ENCODE peak calls at places on chromosomes 7 and 10, in nine cellular contexts. Q is stimulated activated CD8-positive, alpha-beta memory T cell treated with anti-CD3 and anti-CD28 coated beads, Interleukin-4, amount 100 ng/mL, for 1 hour; U is HT1080; K is hypothalamus; E is activated naive CD4-positive, alpha-beta T cell treated with anti-CD3 and anti-CD28 coated beads, Interleukin-2, amount 10 ng/mL, durations not matched to agents 7 days and 5 days; J is psoas muscle; Y is ACHN; X is NCI-H1694 treated with DMSO at 0.1 percent for 48 hours; B is MV-4-11. H is an unnamed sample.

GRCh38 chr10:110706690-110707098 is 62.6 kb downstream of the RBM20 start:
- DNase-seq in Q (no peak), U (peak), K (no peak), E (no peak), J (no peak), Y (peak), X (no peak), B (no peak), H (no peak)

GRCh38 chr7:46290374-46291061 is 369.4 kb upstream of the IGFBP3 start:
- DNase-seq in Q (no peak), U (no peak), K (no peak), E (no peak), J (no peak), Y (no peak), X (no peak), B (no peak), H (no peak)

GRCh38 chr7:137994091-137994688 is 7.7 kb downstream of the CREB3L2 start:
- DNase-seq in Q (no peak), U (no peak), K (no peak), E (no peak), J (no peak), Y (peak), X (no peak), B (no peak), H (no peak)

GRCh38 chr7:12130664-12131063 is 80.4 kb upstream of the TMEM106B start:
- DNase-seq in Q (no peak), U (peak), K (no peak), E (no peak), J (no peak), Y (peak), X (no peak), B (no peak), H (no peak)

GRCh38 chr10:60962946-60963345 is 19.0 kb upstream of the RHOBTB1 start:
- DNase-seq in Q (no peak), U (no peak), K (no peak), E (no peak), J (no peak), Y (no peak), X (no peak), B (no peak), H (no peak)

GRCh38 chr7:70618020-70618551 is 513.9 kb upstream of the GALNT17 start:
- DNase-seq in Q (no peak), U (no peak), K (no peak), E (no peak), J (peak), Y (no peak), X (no peak), B (no peak), H (no peak)

GRCh38 chr7:110522751-110523200 is 568.2 kb upstream of the LRRN3 start:
- DNase-seq in Q (no peak), U (no peak), K (no peak), E (no peak), J (no peak), Y (no peak), X (peak), B (no peak), H (no peak)

GRCh38 chr10:46263831-46264268 is 22.9 kb upstream of the ANTXRL start:
- DNase-seq in Q (no peak), U (no peak), K (no peak), E (no peak), J (no peak), Y (no peak), X (no peak), B (no peak), H (peak)

GRCh38 chr7:155619634-155620271 is 24.7 kb upstream of the RBM33 start:
- DNase-seq in Q (no peak), U (no peak), K (no peak), E (no peak), J (no peak), Y (no peak), X (no peak), B (no peak), H (no peak)

GRCh38 chr10:4541292-4541691 is 284.7 kb upstream of the AKR1E2 start:
- DNase-seq in Q (no peak), U (peak), K (no peak), E (no peak), J (no peak), Y (peak), X (no peak), B (no peak), H (no peak)

GRCh38 chr7:104767113-104767512 is 246.9 kb upstream of the KMT2E start:
- DNase-seq in Q (no peak), U (no peak), K (no peak), E (no peak), J (no peak), Y (no peak), X (no peak), B (no peak), H (no peak)

GRCh38 chr10:92222603-92223275 is 68.1 kb downstream of the CPEB3 start:
- DNase-seq in Q (no peak), U (peak), K (no peak), E (no peak), J (no peak), Y (peak), X (no peak), B (no peak), H (no peak)

GRCh38 chr10:18463673-18464211 is 187.6 kb downstream of the NSUN6 start:
- DNase-seq in Q (no peak), U (no peak), K (no peak), E (no peak), J (no peak), Y (no peak), X (no peak), B (no peak), H (no peak)

GRCh38 chr7:104272767-104273384 is 55.5 kb upstream of the LHFPL3 start:
- DNase-seq in Q (no peak), U (peak), K (no peak), E (no peak), J (no peak), Y (peak), X (peak), B (peak), H (no peak)

GRCh38 chr7:106652909-106653308 is 8.0 kb downstream of the CCDC71L start:
- DNase-seq in Q (no peak), U (no peak), K (no peak), E (no peak), J (no peak), Y (no peak), X (no peak), B (no peak), H (no peak)

GRCh38 chr10:29646238-29646902 is 11.6 kb upstream of the SVIL start:
- DNase-seq in Q (no peak), U (peak), K (no peak), E (no peak), J (peak), Y (no peak), X (peak), B (peak), H (no peak)

GRCh38 chr7:93958651-93959050 is 37.1 kb downstream of the GNG11 start:
- DNase-seq in Q (no peak), U (no peak), K (no peak), E (no peak), J (no peak), Y (no peak), X (no peak), B (no peak), H (no peak)

GRCh38 chr10:87753995-87754866 is 63.8 kb downstream of the ATAD1 start:
- DNase-seq in Q (no peak), U (no peak), K (no peak), E (no peak), J (no peak), Y (no peak), X (no peak), B (peak), H (no peak)

GRCh38 chr10:113680172-113681111 is 730 bp downstream of the CASP7 start:
- DNase-seq in Q (no peak), U (peak), K (no peak), E (peak), J (peak), Y (peak), X (no peak), B (peak), H (no peak)

GRCh38 chr7:2941201-2941859 is 97.2 kb upstream of the GNA12 start:
- DNase-seq in Q (no peak), U (no peak), K (no peak), E (no peak), J (no peak), Y (no peak), X (no peak), B (peak), H (peak)

GRCh38 chr7:143392875-143393266 is 11.7 kb downstream of the ZYX start:
- DNase-seq in Q (no peak), U (no peak), K (no peak), E (no peak), J (no peak), Y (no peak), X (no peak), B (no peak), H (no peak)

GRCh38 chr10:92839191-92840085 is 8.9 kb upstream of the EXOC6 start:
- DNase-seq in Q (no peak), U (peak), K (no peak), E (peak), J (peak), Y (peak), X (peak), B (peak), H (no peak)

GRCh38 chr7:27123021-27123476 is 7.5 kb downstream of the HOXA4 start:
- DNase-seq in Q (no peak), U (no peak), K (no peak), E (no peak), J (no peak), Y (peak), X (no peak), B (no peak), H (no peak)

GRCh38 chr7:148327379-148327778 is 263.2 kb upstream of the C7orf33 start:
- DNase-seq in Q (no peak), U (peak), K (no peak), E (no peak), J (no peak), Y (no peak), X (no peak), B (no peak), H (no peak)

GRCh38 chr10:70132098-70133029 is at the start of gene AIFM2:
- DNase-seq in Q (no peak), U (peak), K (no peak), E (peak), J (peak), Y (peak), X (no peak), B (peak), H (peak)

GRCh38 chr10:8325417-8325980 is 271.0 kb downstream of the GATA3 start:
- DNase-seq in Q (no peak), U (no peak), K (no peak), E (no peak), J (no peak), Y (no peak), X (no peak), B (no peak), H (no peak)

GRCh38 chr10:119489572-119490326 is 52.8 kb downstream of the RGS10 start:
- DNase-seq in Q (peak), U (peak), K (no peak), E (peak), J (peak), Y (peak), X (no peak), B (peak), H (no peak)

H was measured in mesenteric fat pad.